ENCODE peak calls at places on chromosomes 2 and 18, in eight cellular contexts. One of them, this sample, is unnamed.

GRCh38 chr2:231710751-231711676 is 2.7 kb downstream of the PTMA start:
- DNase-seq in cardiac muscle cell: peak
- DNase-seq in right lobe of liver: peak
- DNase-seq in prostate gland: peak
- DNase-seq in Peyer's patch: peak
- DNase-seq in pancreas: no peak
- DNase-seq in psoas muscle: peak
- DNase-seq in bronchial epithelial cell: no peak
- DNase-seq in this sample: peak

GRCh38 chr2:214325404-214325803 is 85.5 kb upstream of the VWC2L start:
- DNase-seq in cardiac muscle cell: no peak
- DNase-seq in right lobe of liver: no peak
- DNase-seq in prostate gland: no peak
- DNase-seq in Peyer's patch: no peak
- DNase-seq in pancreas: no peak
- DNase-seq in psoas muscle: no peak
- DNase-seq in bronchial epithelial cell: no peak
- DNase-seq in this sample: no peak

GRCh38 chr2:223797811-223798721 is 39.3 kb downstream of the AP1S3 start:
- DNase-seq in cardiac muscle cell: peak
- DNase-seq in right lobe of liver: no peak
- DNase-seq in prostate gland: no peak
- DNase-seq in Peyer's patch: no peak
- DNase-seq in pancreas: no peak
- DNase-seq in psoas muscle: no peak
- DNase-seq in bronchial epithelial cell: peak
- DNase-seq in this sample: peak

GRCh38 chr2:36568533-36569246 is 29.3 kb downstream of the FEZ2 start:
- DNase-seq in cardiac muscle cell: peak
- DNase-seq in right lobe of liver: no peak
- DNase-seq in prostate gland: no peak
- DNase-seq in Peyer's patch: no peak
- DNase-seq in pancreas: no peak
- DNase-seq in psoas muscle: no peak
- DNase-seq in bronchial epithelial cell: peak
- DNase-seq in this sample: no peak

GRCh38 chr2:234676109-234676858 is 179.4 kb upstream of the ARL4C start:
- DNase-seq in cardiac muscle cell: no peak
- DNase-seq in right lobe of liver: no peak
- DNase-seq in prostate gland: peak
- DNase-seq in Peyer's patch: no peak
- DNase-seq in pancreas: no peak
- DNase-seq in psoas muscle: no peak
- DNase-seq in bronchial epithelial cell: peak
- DNase-seq in this sample: no peak

GRCh38 chr2:110869472-110870446 is 137.4 kb downstream of the ACOXL start:
- DNase-seq in cardiac muscle cell: peak
- DNase-seq in right lobe of liver: no peak
- DNase-seq in prostate gland: no peak
- DNase-seq in Peyer's patch: peak
- DNase-seq in pancreas: peak
- DNase-seq in psoas muscle: no peak
- DNase-seq in bronchial epithelial cell: peak
- DNase-seq in this sample: no peak

GRCh38 chr2:39642054-39642742 is 23.5 kb upstream of the TMEM178A start:
- DNase-seq in cardiac muscle cell: peak
- DNase-seq in right lobe of liver: peak
- DNase-seq in prostate gland: no peak
- DNase-seq in Peyer's patch: no peak
- DNase-seq in pancreas: no peak
- DNase-seq in psoas muscle: no peak
- DNase-seq in bronchial epithelial cell: peak
- DNase-seq in this sample: no peak

GRCh38 chr2:219598308-219599078 is 836 bp downstream of the STK11IP start:
- DNase-seq in cardiac muscle cell: peak
- DNase-seq in right lobe of liver: no peak
- DNase-seq in prostate gland: no peak
- DNase-seq in Peyer's patch: no peak
- DNase-seq in pancreas: peak
- DNase-seq in psoas muscle: no peak
- DNase-seq in bronchial epithelial cell: no peak
- DNase-seq in this sample: no peak

GRCh38 chr2:134078349-134078748 is 175.5 kb upstream of the MGAT5 start:
- DNase-seq in cardiac muscle cell: no peak
- DNase-seq in right lobe of liver: no peak
- DNase-seq in prostate gland: no peak
- DNase-seq in Peyer's patch: no peak
- DNase-seq in pancreas: no peak
- DNase-seq in psoas muscle: no peak
- DNase-seq in bronchial epithelial cell: no peak
- DNase-seq in this sample: no peak

GRCh38 chr18:28040216-28040615 is 136.7 kb downstream of the CDH2 start:
- DNase-seq in cardiac muscle cell: no peak
- DNase-seq in right lobe of liver: no peak
- DNase-seq in prostate gland: no peak
- DNase-seq in Peyer's patch: no peak
- DNase-seq in pancreas: no peak
- DNase-seq in psoas muscle: no peak
- DNase-seq in bronchial epithelial cell: no peak
- DNase-seq in this sample: no peak

GRCh38 chr2:29607025-29607424 is 314.4 kb downstream of the ALK start:
- DNase-seq in cardiac muscle cell: no peak
- DNase-seq in right lobe of liver: no peak
- DNase-seq in prostate gland: no peak
- DNase-seq in Peyer's patch: no peak
- DNase-seq in pancreas: no peak
- DNase-seq in psoas muscle: no peak
- DNase-seq in bronchial epithelial cell: no peak
- DNase-seq in this sample: no peak

GRCh38 chr2:71379086-71379485 is 47.5 kb downstream of the ZNF638 start:
- DNase-seq in cardiac muscle cell: peak
- DNase-seq in right lobe of liver: no peak
- DNase-seq in prostate gland: no peak
- DNase-seq in Peyer's patch: no peak
- DNase-seq in pancreas: no peak
- DNase-seq in psoas muscle: no peak
- DNase-seq in bronchial epithelial cell: peak
- DNase-seq in this sample: peak

GRCh38 chr2:131027566-131028528 is 65.4 kb downstream of the FAM168B start:
- DNase-seq in cardiac muscle cell: no peak
- DNase-seq in right lobe of liver: no peak
- DNase-seq in prostate gland: no peak
- DNase-seq in Peyer's patch: no peak
- DNase-seq in pancreas: no peak
- DNase-seq in psoas muscle: no peak
- DNase-seq in bronchial epithelial cell: no peak
- DNase-seq in this sample: no peak

GRCh38 chr18:30280861-30281470 is 761.6 kb downstream of the DSC3 start:
- DNase-seq in cardiac muscle cell: peak
- DNase-seq in right lobe of liver: no peak
- DNase-seq in prostate gland: peak
- DNase-seq in Peyer's patch: no peak
- DNase-seq in pancreas: peak
- DNase-seq in psoas muscle: no peak
- DNase-seq in bronchial epithelial cell: peak
- DNase-seq in this sample: peak

GRCh38 chr2:201959626-201960025 is 74.0 kb upstream of the FZD7 start:
- DNase-seq in cardiac muscle cell: no peak
- DNase-seq in right lobe of liver: no peak
- DNase-seq in prostate gland: no peak
- DNase-seq in Peyer's patch: no peak
- DNase-seq in pancreas: no peak
- DNase-seq in psoas muscle: no peak
- DNase-seq in bronchial epithelial cell: no peak
- DNase-seq in this sample: no peak

GRCh38 chr2:163794635-163795034 is 58.8 kb upstream of the FIGN start:
- DNase-seq in cardiac muscle cell: peak
- DNase-seq in right lobe of liver: no peak
- DNase-seq in prostate gland: no peak
- DNase-seq in Peyer's patch: no peak
- DNase-seq in pancreas: no peak
- DNase-seq in psoas muscle: no peak
- DNase-seq in bronchial epithelial cell: peak
- DNase-seq in this sample: no peak

GRCh38 chr2:126972272-126972626 is 73.6 kb downstream of the TEX51 start:
- DNase-seq in cardiac muscle cell: no peak
- DNase-seq in right lobe of liver: no peak
- DNase-seq in prostate gland: no peak
- DNase-seq in Peyer's patch: no peak
- DNase-seq in pancreas: no peak
- DNase-seq in psoas muscle: no peak
- DNase-seq in bronchial epithelial cell: no peak
- DNase-seq in this sample: no peak
- H3K4me3 ChIP-seq in cardiac muscle cell: no peak
- H3K4me3 ChIP-seq in right lobe of liver: peak
- H3K4me3 ChIP-seq in prostate gland: peak
- H3K4me3 ChIP-seq in Peyer's patch: peak
- H3K4me3 ChIP-seq in pancreas: no peak
- H3K4me3 ChIP-seq in psoas muscle: peak
- H3K4me3 ChIP-seq in bronchial epithelial cell: no peak
- H3K4me3 ChIP-seq in this sample: no peak

GRCh38 chr18:68667121-68667520 is 47.8 kb downstream of the TMX3 start:
- DNase-seq in cardiac muscle cell: peak
- DNase-seq in right lobe of liver: no peak
- DNase-seq in prostate gland: no peak
- DNase-seq in Peyer's patch: no peak
- DNase-seq in pancreas: no peak
- DNase-seq in psoas muscle: no peak
- DNase-seq in bronchial epithelial cell: no peak
- DNase-seq in this sample: no peak

GRCh38 chr18:68660355-68661183 is 54.3 kb downstream of the TMX3 start:
- DNase-seq in cardiac muscle cell: peak
- DNase-seq in right lobe of liver: no peak
- DNase-seq in prostate gland: no peak
- DNase-seq in Peyer's patch: no peak
- DNase-seq in pancreas: no peak
- DNase-seq in psoas muscle: no peak
- DNase-seq in bronchial epithelial cell: peak
- DNase-seq in this sample: peak

GRCh38 chr18:68666316-68666715 is 48.6 kb downstream of the TMX3 start:
- DNase-seq in cardiac muscle cell: peak
- DNase-seq in right lobe of liver: no peak
- DNase-seq in prostate gland: no peak
- DNase-seq in Peyer's patch: no peak
- DNase-seq in pancreas: no peak
- DNase-seq in psoas muscle: no peak
- DNase-seq in bronchial epithelial cell: no peak
- DNase-seq in this sample: no peak

GRCh38 chr18:68665623-68666022 is 49.3 kb downstream of the TMX3 start:
- DNase-seq in cardiac muscle cell: no peak
- DNase-seq in right lobe of liver: no peak
- DNase-seq in prostate gland: no peak
- DNase-seq in Peyer's patch: no peak
- DNase-seq in pancreas: no peak
- DNase-seq in psoas muscle: no peak
- DNase-seq in bronchial epithelial cell: no peak
- DNase-seq in this sample: no peak

GRCh38 chr18:68662779-68663178 is 52.1 kb downstream of the TMX3 start:
- DNase-seq in cardiac muscle cell: peak
- DNase-seq in right lobe of liver: no peak
- DNase-seq in prostate gland: no peak
- DNase-seq in Peyer's patch: no peak
- DNase-seq in pancreas: no peak
- DNase-seq in psoas muscle: no peak
- DNase-seq in bronchial epithelial cell: peak
- DNase-seq in this sample: no peak
- TF ChIP-seq CTCF in cardiac muscle cell: peak
- TF ChIP-seq CTCF in right lobe of liver: no peak
- TF ChIP-seq CTCF in prostate gland: no peak
- TF ChIP-seq CTCF in Peyer's patch: no peak
- TF ChIP-seq CTCF in pancreas: no peak
- TF ChIP-seq CTCF in psoas muscle: no peak
- TF ChIP-seq CTCF in bronchial epithelial cell: peak
- TF ChIP-seq CTCF in this sample: no peak

DNA sequence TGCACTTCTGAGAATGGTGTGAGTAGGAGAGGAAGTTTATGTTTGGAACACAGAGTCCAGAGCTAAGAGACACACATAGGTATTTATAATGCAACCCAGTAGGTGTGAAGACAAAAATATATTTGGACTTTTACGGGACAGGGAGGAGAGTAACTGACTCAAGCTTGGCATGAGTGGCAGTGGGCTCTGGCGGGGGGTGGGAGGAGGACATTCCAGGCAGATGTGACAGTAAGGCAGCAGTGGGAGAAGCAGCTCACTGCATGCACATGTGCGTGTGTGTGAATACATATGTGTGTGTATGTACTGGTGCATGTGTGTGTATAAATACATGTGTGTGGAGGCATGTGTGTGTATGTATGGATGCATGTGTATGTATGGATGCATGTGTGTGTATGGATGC is 51.4 kb downstream of the DCDC2C start:
- DNase-seq in cardiac muscle cell: no peak
- DNase-seq in right lobe of liver: no peak
- DNase-seq in prostate gland: no peak
- DNase-seq in Peyer's patch: no peak
- DNase-seq in pancreas: no peak
- DNase-seq in psoas muscle: no peak
- DNase-seq in bronchial epithelial cell: no peak
- DNase-seq in this sample: no peak
- H3K4me3 ChIP-seq in cardiac muscle cell: no peak
- H3K4me3 ChIP-seq in right lobe of liver: no peak
- H3K4me3 ChIP-seq in prostate gland: no peak
- H3K4me3 ChIP-seq in Peyer's patch: no peak
- H3K4me3 ChIP-seq in pancreas: no peak
- H3K4me3 ChIP-seq in psoas muscle: no peak
- H3K4me3 ChIP-seq in bronchial epithelial cell: no peak
- H3K4me3 ChIP-seq in this sample: no peak

DNA sequence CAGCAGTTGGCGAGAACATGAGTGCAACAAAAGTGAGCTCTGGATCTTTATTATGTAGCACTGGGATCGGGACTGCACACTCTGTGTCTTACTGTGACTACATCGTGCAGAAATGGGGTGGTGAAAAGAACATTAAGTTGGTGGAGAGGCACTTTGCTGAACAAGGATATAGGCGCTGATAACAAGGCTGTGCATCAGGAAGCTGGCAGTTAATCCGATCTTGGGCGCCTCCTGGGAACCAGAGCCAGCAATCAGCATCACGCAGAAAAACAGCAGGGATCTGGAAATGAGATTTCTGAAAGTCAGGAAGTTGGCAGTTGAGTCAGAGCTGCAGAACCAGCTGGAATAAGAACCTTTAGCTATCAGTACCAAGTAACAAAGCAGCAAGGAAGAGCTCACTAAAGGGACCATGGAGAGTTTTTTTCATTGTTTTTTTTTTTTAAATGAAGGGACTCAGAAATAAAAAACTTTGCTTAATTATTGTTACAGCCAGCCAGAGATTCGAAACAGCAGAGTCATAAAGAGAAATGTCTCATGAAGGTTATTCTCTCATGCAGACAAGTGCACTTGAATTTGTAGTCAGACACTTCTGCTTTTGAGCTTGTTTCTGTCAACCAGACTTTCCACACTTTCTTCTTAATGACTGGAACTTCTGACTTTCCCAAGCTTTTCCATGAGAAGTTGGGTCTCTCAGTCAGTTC is 22.8 kb upstream of the MYO3B start:
- DNase-seq in cardiac muscle cell: peak
- DNase-seq in right lobe of liver: no peak
- DNase-seq in prostate gland: no peak
- DNase-seq in Peyer's patch: no peak
- DNase-seq in pancreas: no peak
- DNase-seq in psoas muscle: no peak
- DNase-seq in bronchial epithelial cell: peak
- DNase-seq in this sample: peak
- TF ChIP-seq CTCF in cardiac muscle cell: no peak
- TF ChIP-seq CTCF in right lobe of liver: no peak
- TF ChIP-seq CTCF in prostate gland: no peak
- TF ChIP-seq CTCF in Peyer's patch: no peak
- TF ChIP-seq CTCF in pancreas: no peak
- TF ChIP-seq CTCF in psoas muscle: no peak
- TF ChIP-seq CTCF in bronchial epithelial cell: no peak
- TF ChIP-seq CTCF in this sample: no peak

GRCh38 chr2:85772019-85772745 is 18.4 kb downstream of the ATOH8 start:
- DNase-seq in cardiac muscle cell: peak
- DNase-seq in right lobe of liver: peak
- DNase-seq in prostate gland: peak
- DNase-seq in Peyer's patch: peak
- DNase-seq in pancreas: peak
- DNase-seq in psoas muscle: peak
- DNase-seq in bronchial epithelial cell: peak
- DNase-seq in this sample: no peak
- H3K4me3 ChIP-seq in cardiac muscle cell: no peak
- H3K4me3 ChIP-seq in right lobe of liver: peak
- H3K4me3 ChIP-seq in prostate gland: no peak
- H3K4me3 ChIP-seq in Peyer's patch: no peak
- H3K4me3 ChIP-seq in pancreas: no peak
- H3K4me3 ChIP-seq in psoas muscle: peak
- H3K4me3 ChIP-seq in bronchial epithelial cell: no peak
- H3K4me3 ChIP-seq in this sample: no peak

This sample was measured in GM12865.